ENCODE peak calls at places on chromosomes 7 and 10, in four cellular contexts. Y is breast epithelium; A is mammary epithelial cell; I is CD8-positive, alpha-beta T cell. X is an unnamed sample.
A peak's percentile ranks its signal among the peaks of the same experiment; 100 is the strongest.

GRCh38 chr10:116634126-116634975 is 13.6 kb downstream of the PNLIPRP2 start:
- DNase-seq in Y (no peak), A (peak; percentile 57), I (no peak), X (no peak)

GRCh38 chr7:44630791-44631457 is 24.5 kb downstream of the OGDH start:
- DNase-seq in Y (no peak), A (no peak), I (no peak), X (no peak)

GRCh38 chr10:84543077-84543476 is 214.7 kb downstream of the CCSER2 start:
- DNase-seq in Y (no peak), A (no peak), I (no peak), X (no peak)

GRCh38 chr7:45575501-45576248 is 1.5 kb downstream of the ADCY1 start:
- DNase-seq in Y (peak; percentile 50), A (no peak), I (no peak), X (no peak)

GRCh38 chr7:145293793-145294153 is 457.9 kb upstream of the TPK1 start:
- DNase-seq in Y (no peak), A (no peak), I (no peak), X (no peak)

GRCh38 chr10:13724484-13724883 is 137.7 kb downstream of the PRPF18 start:
- DNase-seq in Y (no peak), A (no peak), I (no peak), X (no peak)

GRCh38 chr7:129864042-129864441 is 88.7 kb downstream of the UBE2H start:
- DNase-seq in Y (no peak), A (peak; percentile 34), I (no peak), X (peak; percentile 41)

GRCh38 chr10:48744587-48744986 is 59.9 kb downstream of the WDFY4 start:
- DNase-seq in Y (no peak), A (no peak), I (no peak), X (no peak)

GRCh38 chr7:91771394-91771793 is 109.1 kb downstream of the MTERF1 start:
- DNase-seq in Y (no peak), A (peak; percentile 31), I (no peak), X (no peak)

GRCh38 chr7:16234493-16235151 is 186.7 kb downstream of the CRPPA start:
- DNase-seq in Y (no peak), A (no peak), I (no peak), X (no peak)

GRCh38 chr7:37095122-37095521 is 353.5 kb downstream of the ELMO1 start:
- DNase-seq in Y (no peak), A (no peak), I (no peak), X (no peak)

GRCh38 chr10:75592888-75593643 is 161.6 kb downstream of the LRMDA start:
- DNase-seq in Y (no peak), A (no peak), I (no peak), X (no peak)

GRCh38 chr10:86264481-86265231 is 101.9 kb downstream of the GRID1 start:
- DNase-seq in Y (no peak), A (no peak), I (peak; percentile 43), X (no peak)

GRCh38 chr7:50284296-50284695 is 20.2 kb upstream of the IKZF1 start:
- DNase-seq in Y (no peak), A (no peak), I (no peak), X (no peak)

GRCh38 chr7:151410405-151411390 is 860 bp upstream of the WDR86 start:
- DNase-seq in Y (no peak), A (no peak), I (no peak), X (no peak)

DNA sequence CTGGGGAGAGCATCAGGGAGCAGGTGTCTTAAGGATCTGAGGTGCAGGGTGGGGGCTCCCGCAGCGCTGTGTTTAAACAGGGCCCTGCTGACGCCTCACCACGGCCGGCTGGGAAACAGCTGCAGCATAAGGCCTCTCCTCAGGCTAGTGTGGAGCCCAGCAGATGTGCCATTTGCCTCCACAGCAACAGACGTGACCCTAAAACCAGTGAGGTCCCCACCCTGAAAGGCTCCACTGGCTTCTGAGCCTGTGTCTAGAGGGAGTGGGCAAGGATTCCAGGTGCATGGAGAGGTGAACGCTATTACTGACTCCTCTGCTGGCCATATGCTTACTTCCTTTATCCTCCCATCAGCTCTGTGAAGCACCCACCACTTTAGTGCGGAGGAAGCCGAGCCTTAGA is 47.8 kb downstream of the SYPL1 start:
- DNase-seq in Y (no peak), A (no peak), I (peak; percentile 34), X (no peak)
- TF ChIP-seq CTCF in Y (no peak), A (no peak), I (no peak), X (no peak)

GRCh38 chr10:124705817-124706461 is 38.2 kb downstream of the FAM53B start:
- DNase-seq in Y (no peak), A (no peak), I (no peak), X (no peak)
- H3K4me1 ChIP-seq in Y (peaks cover 44% of the 10 kb centered on the region), A (peaks cover 21% of the 10 kb centered on the region), I (peaks cover 66% of the 10 kb centered on the region), X (peaks cover 45% of the 10 kb centered on the region)

GRCh38 chr7:64997164-64997908 is 6.5 kb upstream of the ZNF117 start:
- DNase-seq in Y (no peak), A (no peak), I (no peak), X (no peak)
- H3K9me3 ChIP-seq in Y (peaks cover 24% of the 10 kb centered on the region), A (peaks cover 53% of the 10 kb centered on the region), I (peaks cover 46% of the 10 kb centered on the region), X (peaks cover 6% of the 10 kb centered on the region)

GRCh38 chr7:82343-83155 is 109.8 kb upstream of the FAM20C start:
- DNase-seq in Y (peak; percentile 70), A (no peak), I (no peak), X (no peak)
- TF ChIP-seq CTCF in Y (no peak), A (peak; percentile 17), I (no peak), X (no peak)

X was measured in thoracic aorta.